ENCODE peak calls at places on chromosomes 13 and 19, in five cellular contexts. One of them, this sample, is unnamed.

GRCh38 chr13:45872574-45872973 is 21.0 kb upstream of the SIAH3 start:
- DNase-seq in PC-3: no peak
- DNase-seq in IMR-90: no peak
- DNase-seq in SK-N-SH: peak; percentile 58
- DNase-seq in endodermal cell: no peak
- DNase-seq in this sample: no peak

GRCh38 chr19:3374369-3375112 is 8.2 kb downstream of the NFIC start:
- DNase-seq in PC-3: no peak
- DNase-seq in IMR-90: no peak
- DNase-seq in endodermal cell: no peak
- DNase-seq in SK-N-SH: peak; percentile 64
- DNase-seq in this sample: no peak

GRCh38 chr13:87671031-87671823 is at the start of gene SLITRK5:
- DNase-seq in endodermal cell: peak; percentile 96
- DNase-seq in PC-3: peak; percentile 74
- DNase-seq in SK-N-SH: peak; percentile 86
- DNase-seq in IMR-90: peak; percentile 16
- DNase-seq in this sample: no peak

GRCh38 chr19:3606690-3607289 is at the start of gene TBXA2R:
- DNase-seq in IMR-90: peak; percentile 43
- DNase-seq in endodermal cell: peak; percentile 91
- DNase-seq in PC-3: peak; percentile 59
- DNase-seq in SK-N-SH: peak; percentile 96
- DNase-seq in this sample: no peak

GRCh38 chr13:98004107-98004506 is 50.6 kb downstream of the IPO5 start:
- DNase-seq in endodermal cell: no peak
- DNase-seq in IMR-90: peak; percentile 94
- DNase-seq in SK-N-SH: no peak
- DNase-seq in PC-3: peak; percentile 25
- DNase-seq in this sample: no peak

GRCh38 chr19:13817018-13817614 is 21.9 kb downstream of the ZSWIM4 start:
- DNase-seq in SK-N-SH: no peak
- DNase-seq in IMR-90: no peak
- DNase-seq in endodermal cell: peak; percentile 98
- DNase-seq in PC-3: no peak
- DNase-seq in this sample: no peak

GRCh38 chr13:96636310-96636709 is 358.0 kb downstream of the OXGR1 start:
- DNase-seq in IMR-90: no peak
- DNase-seq in SK-N-SH: no peak
- DNase-seq in PC-3: peak; percentile 28
- DNase-seq in endodermal cell: no peak
- DNase-seq in this sample: no peak

GRCh38 chr19:55353803-55354697 is 469 bp downstream of the COX6B2 start:
- DNase-seq in SK-N-SH: peak; percentile 97
- DNase-seq in PC-3: peak; percentile 65
- DNase-seq in endodermal cell: peak; percentile 94
- DNase-seq in IMR-90: peak; percentile 43
- DNase-seq in this sample: peak; percentile 28

GRCh38 chr19:45477713-45478453 is 10.1 kb downstream of the FOSB start:
- DNase-seq in PC-3: peak; percentile 83
- DNase-seq in IMR-90: no peak
- DNase-seq in SK-N-SH: no peak
- DNase-seq in endodermal cell: no peak
- DNase-seq in this sample: no peak

GRCh38 chr13:34523401-34523800 is 418.7 kb upstream of the NBEA start:
- DNase-seq in endodermal cell: no peak
- DNase-seq in SK-N-SH: no peak
- DNase-seq in PC-3: peak; percentile 40
- DNase-seq in IMR-90: no peak
- DNase-seq in this sample: no peak

GRCh38 chr19:41696402-41697197 is 8.5 kb upstream of the CEACAM7 start:
- DNase-seq in SK-N-SH: no peak
- DNase-seq in endodermal cell: peak; percentile 87
- DNase-seq in PC-3: peak; percentile 28
- DNase-seq in IMR-90: no peak
- DNase-seq in this sample: no peak

GRCh38 chr19:53463263-53463662 is 4.3 kb upstream of the ZNF813 start:
- DNase-seq in endodermal cell: peak; percentile 94
- DNase-seq in IMR-90: peak; percentile 6
- DNase-seq in PC-3: no peak
- DNase-seq in SK-N-SH: peak; percentile 79
- DNase-seq in this sample: no peak

GRCh38 chr13:35549481-35549880 is 73.0 kb upstream of the MAB21L1 start:
- DNase-seq in SK-N-SH: no peak
- DNase-seq in endodermal cell: no peak
- DNase-seq in IMR-90: peak; percentile 43
- DNase-seq in PC-3: peak; percentile 80
- DNase-seq in this sample: no peak

GRCh38 chr19:39834287-39834841 is 402 bp upstream of the DYRK1B start:
- DNase-seq in PC-3: no peak
- DNase-seq in endodermal cell: no peak
- DNase-seq in IMR-90: no peak
- DNase-seq in SK-N-SH: no peak
- DNase-seq in this sample: no peak

GRCh38 chr13:21583496-21583895 is 20.5 kb downstream of the MICU2 start:
- DNase-seq in SK-N-SH: no peak
- DNase-seq in endodermal cell: peak; percentile 65
- DNase-seq in IMR-90: peak; percentile 66
- DNase-seq in PC-3: no peak
- DNase-seq in this sample: peak; percentile 15

GRCh38 chr19:10748924-10749434 is 31.1 kb downstream of the DNM2 start:
- DNase-seq in IMR-90: no peak
- DNase-seq in PC-3: peak; percentile 90
- DNase-seq in endodermal cell: no peak
- DNase-seq in SK-N-SH: peak; percentile 79
- DNase-seq in this sample: no peak

GRCh38 chr13:48731957-48732569 is 78.3 kb downstream of the CYSLTR2 start:
- DNase-seq in endodermal cell: peak; percentile 89
- DNase-seq in SK-N-SH: peak; percentile 44
- DNase-seq in PC-3: peak; percentile 36
- DNase-seq in IMR-90: no peak
- DNase-seq in this sample: peak; percentile 16

GRCh38 chr19:1674293-1674679 is 21.9 kb upstream of the TCF3 start:
- DNase-seq in SK-N-SH: peak; percentile 42
- DNase-seq in IMR-90: no peak
- DNase-seq in PC-3: no peak
- DNase-seq in endodermal cell: no peak
- DNase-seq in this sample: no peak

GRCh38 chr13:107473255-107473654 is 742.1 kb downstream of the LIG4 start:
- DNase-seq in PC-3: no peak
- DNase-seq in endodermal cell: no peak
- DNase-seq in IMR-90: no peak
- DNase-seq in SK-N-SH: no peak
- DNase-seq in this sample: no peak

GRCh38 chr13:90084684-90085290 is 1262.7 kb upstream of the MIR17HG start:
- DNase-seq in PC-3: no peak
- DNase-seq in IMR-90: no peak
- DNase-seq in SK-N-SH: no peak
- DNase-seq in endodermal cell: no peak
- DNase-seq in this sample: no peak

GRCh38 chr19:54320271-54320670 is 7.3 kb upstream of the LILRA5 start:
- DNase-seq in SK-N-SH: no peak
- DNase-seq in endodermal cell: no peak
- DNase-seq in PC-3: no peak
- DNase-seq in IMR-90: no peak
- DNase-seq in this sample: no peak

GRCh38 chr19:50967924-50968708 is 1.3 kb downstream of the KLK6 start:
- DNase-seq in endodermal cell: peak; percentile 73
- DNase-seq in IMR-90: no peak
- DNase-seq in PC-3: peak; percentile 25
- DNase-seq in SK-N-SH: no peak
- DNase-seq in this sample: no peak

GRCh38 chr19:11833541-11833940 is 15.0 kb upstream of the ZNF439 start:
- DNase-seq in SK-N-SH: no peak
- DNase-seq in IMR-90: no peak
- DNase-seq in PC-3: no peak
- DNase-seq in endodermal cell: no peak
- DNase-seq in this sample: no peak

DNA sequence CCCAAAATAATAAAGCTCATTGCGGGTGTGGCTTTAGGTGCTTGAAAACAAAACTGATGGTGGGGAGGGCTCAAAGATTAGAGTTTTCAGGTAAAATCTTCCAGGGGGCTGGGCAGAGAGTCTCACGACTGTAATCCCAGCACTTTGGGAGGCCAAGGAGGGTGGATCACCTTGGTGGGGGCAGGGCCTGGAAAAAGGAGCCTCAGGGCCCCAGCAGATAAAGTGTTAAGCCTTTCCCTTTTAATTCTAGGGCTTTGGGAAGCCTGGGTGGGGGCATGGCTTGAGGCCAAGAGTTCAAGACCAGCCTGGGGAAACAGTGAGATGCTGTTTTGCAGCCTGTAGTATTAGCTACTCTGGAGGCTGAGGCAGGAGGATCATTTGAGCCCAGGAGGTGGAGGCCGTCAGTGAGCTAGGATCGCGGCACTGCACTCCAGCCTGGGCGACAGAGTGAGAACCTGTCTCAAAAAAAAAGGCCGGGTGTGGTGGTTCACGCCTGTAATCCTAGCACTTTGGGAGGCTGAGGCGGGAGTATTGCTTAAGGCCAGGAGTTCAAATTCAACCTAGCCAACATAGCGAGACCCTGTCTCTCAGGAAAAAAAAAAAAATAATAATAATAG is 1.7 kb downstream of the IRGQ start:
- DNase-seq in IMR-90: no peak
- DNase-seq in PC-3: no peak
- DNase-seq in SK-N-SH: no peak
- DNase-seq in endodermal cell: no peak
- DNase-seq in this sample: no peak
- H3K9ac ChIP-seq in IMR-90: peak overlapping the region; percentile 69
- H3K9ac ChIP-seq in PC-3: no peak overlapping the region
- H3K9ac ChIP-seq in SK-N-SH: peak overlapping the region; percentile 85
- H3K9ac ChIP-seq in endodermal cell: peak overlapping the region; percentile 95
- H3K9ac ChIP-seq in this sample: no peak overlapping the region

GRCh38 chr13:99922631-99923404 is 48.7 kb downstream of the ZIC5 start:
- DNase-seq in SK-N-SH: no peak
- DNase-seq in IMR-90: no peak
- DNase-seq in endodermal cell: no peak
- DNase-seq in PC-3: no peak
- DNase-seq in this sample: no peak
- H3K4me1 ChIP-seq in SK-N-SH: no peaks in the 10 kb centered on the region
- H3K4me1 ChIP-seq in IMR-90: no peaks in the 10 kb centered on the region
- H3K4me1 ChIP-seq in endodermal cell: no peaks in the 10 kb centered on the region
- H3K4me1 ChIP-seq in PC-3: no peaks in the 10 kb centered on the region
- H3K4me1 ChIP-seq in this sample: no peaks in the 10 kb centered on the region

GRCh38 chr19:49340069-49340864 is 5.1 kb downstream of the CD37 start:
- DNase-seq in PC-3: no peak
- DNase-seq in IMR-90: no peak
- DNase-seq in SK-N-SH: no peak
- DNase-seq in endodermal cell: peak; percentile 89
- DNase-seq in this sample: no peak
- H3K9ac ChIP-seq in PC-3: no peak overlapping the region
- H3K9ac ChIP-seq in IMR-90: no peak overlapping the region
- H3K9ac ChIP-seq in SK-N-SH: no peak overlapping the region
- H3K9ac ChIP-seq in endodermal cell: no peak overlapping the region
- H3K9ac ChIP-seq in this sample: no peak overlapping the region

GRCh38 chr13:50282016-50282415 is 266.8 kb downstream of the KCNRG start:
- DNase-seq in endodermal cell: no peak
- DNase-seq in SK-N-SH: no peak
- DNase-seq in IMR-90: no peak
- DNase-seq in PC-3: no peak
- DNase-seq in this sample: peak; percentile 23
- H3K4me1 ChIP-seq in endodermal cell: no peaks in the 10 kb centered on the region
- H3K4me1 ChIP-seq in SK-N-SH: no peaks in the 10 kb centered on the region
- H3K4me1 ChIP-seq in IMR-90: no peaks in the 10 kb centered on the region
- H3K4me1 ChIP-seq in PC-3: no peaks in the 10 kb centered on the region
- H3K4me1 ChIP-seq in this sample: no peaks in the 10 kb centered on the region

DNA sequence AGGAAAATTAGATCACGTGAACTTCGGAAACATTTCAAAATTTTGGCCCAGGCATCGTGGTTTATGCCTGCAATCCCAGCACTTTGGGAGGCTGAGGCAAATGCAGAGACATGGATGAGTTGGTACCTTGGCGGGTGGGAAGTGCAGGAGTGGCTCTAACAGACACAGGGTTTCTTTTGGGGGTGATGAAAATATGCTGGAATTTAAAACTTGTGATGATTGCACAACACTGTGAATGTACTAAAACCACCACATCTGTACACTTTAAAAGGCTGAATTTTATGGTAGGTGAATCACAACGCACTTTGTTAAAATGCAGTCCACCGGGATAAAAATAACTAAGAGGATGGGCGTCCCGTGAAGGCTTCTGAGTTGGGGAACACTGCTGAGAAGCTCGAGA is 47.2 kb downstream of the MLLT1 start:
- DNase-seq in SK-N-SH: no peak
- DNase-seq in PC-3: peak; percentile 67
- DNase-seq in endodermal cell: no peak
- DNase-seq in IMR-90: peak; percentile 88
- DNase-seq in this sample: no peak
- H3K9ac ChIP-seq in SK-N-SH: no peak overlapping the region
- H3K9ac ChIP-seq in PC-3: no peak overlapping the region
- H3K9ac ChIP-seq in endodermal cell: no peak overlapping the region
- H3K9ac ChIP-seq in IMR-90: no peak overlapping the region
- H3K9ac ChIP-seq in this sample: no peak overlapping the region

DNA sequence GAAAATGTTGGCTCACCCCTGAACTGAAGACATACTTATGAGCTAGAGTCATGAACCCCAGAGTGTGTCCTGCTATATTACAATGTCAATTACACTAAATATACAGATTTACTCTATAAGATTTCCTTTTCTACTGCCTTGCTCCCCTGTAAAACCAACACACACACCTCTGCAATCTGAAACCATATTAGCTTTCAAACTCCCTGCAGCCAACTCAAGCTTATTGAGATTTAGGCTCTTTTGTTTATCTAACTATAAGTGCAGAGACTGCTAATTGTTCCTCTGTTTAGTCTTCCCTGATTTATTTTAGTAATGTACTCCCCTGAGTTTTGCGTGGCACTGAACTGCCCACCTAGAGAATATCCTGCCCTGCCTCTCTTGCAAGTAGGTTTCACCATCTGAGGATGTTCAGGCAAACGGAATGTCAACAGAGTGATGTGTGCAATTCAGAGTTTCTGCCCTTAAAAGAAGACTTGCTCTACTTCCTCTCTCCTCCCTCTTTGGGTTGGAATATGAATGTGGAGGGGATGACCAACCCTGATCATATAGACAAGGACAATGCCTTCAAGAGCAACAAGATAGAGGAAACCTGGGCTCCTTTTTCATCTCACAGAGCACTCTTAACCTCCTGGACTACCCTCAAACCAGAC is 22.3 kb downstream of the FAM216B start:
- DNase-seq in endodermal cell: no peak
- DNase-seq in PC-3: no peak
- DNase-seq in IMR-90: peak; percentile 85
- DNase-seq in SK-N-SH: no peak
- DNase-seq in this sample: no peak
- H3K4me1 ChIP-seq in endodermal cell: no peaks in the 10 kb centered on the region
- H3K4me1 ChIP-seq in PC-3: peaks cover 14% of the 10 kb centered on the region
- H3K4me1 ChIP-seq in IMR-90: peaks cover 3% of the 10 kb centered on the region
- H3K4me1 ChIP-seq in SK-N-SH: peaks cover 7% of the 10 kb centered on the region
- H3K4me1 ChIP-seq in this sample: no peaks in the 10 kb centered on the region

GRCh38 chr19:18543814-18544475 is 572 bp upstream of the FKBP8 start:
- DNase-seq in endodermal cell: peak; percentile 84
- DNase-seq in IMR-90: peak; percentile 40
- DNase-seq in SK-N-SH: no peak
- DNase-seq in PC-3: peak; percentile 87
- DNase-seq in this sample: no peak
- H3K9ac ChIP-seq in endodermal cell: no peak overlapping the region
- H3K9ac ChIP-seq in IMR-90: peak overlapping the region; percentile 76
- H3K9ac ChIP-seq in SK-N-SH: no peak overlapping the region
- H3K9ac ChIP-seq in PC-3: no peak overlapping the region
- H3K9ac ChIP-seq in this sample: peak overlapping the region; percentile 81

GRCh38 chr13:40031031-40031430 is 375.6 kb downstream of the COG6 start:
- DNase-seq in SK-N-SH: no peak
- DNase-seq in IMR-90: peak; percentile 16
- DNase-seq in PC-3: peak; percentile 69
- DNase-seq in endodermal cell: no peak
- DNase-seq in this sample: no peak
- H3K4me1 ChIP-seq in SK-N-SH: peaks cover 3% of the 10 kb centered on the region
- H3K4me1 ChIP-seq in IMR-90: no peaks in the 10 kb centered on the region
- H3K4me1 ChIP-seq in PC-3: peaks cover 12% of the 10 kb centered on the region
- H3K4me1 ChIP-seq in endodermal cell: no peaks in the 10 kb centered on the region
- H3K4me1 ChIP-seq in this sample: no peaks in the 10 kb centered on the region

This sample was measured in NT2/D1.